ENCODE peak calls at places on chromosomes 11 and 22, in seven cellular contexts. E, A, C, R, S, P and T are unnamed samples.

GRCh38 chr11:126391970-126392637 is 36.6 kb downstream of the ST3GAL4 start:
- DNase-seq in C (no peak), R (peak), E (no peak), P (no peak), A (no peak), S (no peak), T (no peak)

GRCh38 chr11:14336507-14337503 is 22.2 kb downstream of the RRAS2 start:
- DNase-seq in S (no peak), R (no peak), E (no peak), P (peak), A (no peak), C (no peak), T (no peak)

GRCh38 chr11:32438883-32439487 is 3.6 kb upstream of the WT1 start:
- DNase-seq in C (no peak), P (no peak), S (no peak), R (no peak), E (no peak), A (no peak), T (peak)

GRCh38 chr11:12251651-12252560 is 125.5 kb upstream of the PARVA start:
- DNase-seq in C (no peak), R (no peak), E (no peak), A (no peak), S (no peak), P (no peak), T (no peak)

GRCh38 chr11:85132839-85133238 is 494.3 kb downstream of the DLG2 start:
- DNase-seq in S (no peak), R (no peak), C (no peak), A (no peak), E (no peak), P (no peak), T (no peak)

GRCh38 chr11:21949741-21950413 is 243.0 kb upstream of the ANO5 start:
- DNase-seq in S (no peak), E (no peak), C (no peak), R (no peak), P (peak), A (no peak), T (no peak)

GRCh38 chr11:132734217-132734616 is 798.1 kb downstream of the OPCML start:
- DNase-seq in E (no peak), R (no peak), P (no peak), S (no peak), A (no peak), C (no peak), T (no peak)

GRCh38 chr22:28019360-28019759 is 100.3 kb upstream of the PITPNB start:
- DNase-seq in S (peak), E (no peak), A (no peak), R (peak), P (peak), C (no peak), T (no peak)

GRCh38 chr11:88508558-88508807 is 170.9 kb upstream of the CTSC start:
- DNase-seq in R (no peak), P (no peak), C (no peak), S (no peak), A (no peak), E (no peak), T (no peak)

GRCh38 chr11:92382311-92382710 is 157.7 kb downstream of the FAT3 start:
- DNase-seq in C (no peak), R (no peak), S (no peak), E (no peak), P (no peak), A (no peak), T (no peak)

GRCh38 chr11:70072471-70073187 is 5.5 kb upstream of the ANO1 start:
- DNase-seq in P (no peak), A (no peak), S (peak), E (no peak), C (no peak), R (no peak), T (no peak)

GRCh38 chr11:118634435-118635236 is 27.2 kb downstream of the PHLDB1 start:
- DNase-seq in A (no peak), E (no peak), P (peak), R (no peak), C (no peak), S (no peak), T (no peak)

GRCh38 chr11:35875063-35875462 is 68.8 kb upstream of the LDLRAD3 start:
- DNase-seq in A (no peak), C (no peak), S (no peak), E (no peak), R (no peak), P (no peak), T (no peak)

GRCh38 chr22:46665151-46665695 is 45.0 kb downstream of the GRAMD4 start:
- DNase-seq in R (no peak), S (no peak), C (no peak), A (no peak), E (no peak), P (no peak), T (no peak)
- TF ChIP-seq CTCF in R (no peak), S (no peak), C (no peak), A (no peak), E (no peak), P (no peak), T (no peak)

GRCh38 chr22:49977578-49977977 is 17.0 kb downstream of the PIM3 start:
- DNase-seq in A (peak), E (no peak), C (no peak), P (no peak), R (peak), S (peak), T (no peak)

GRCh38 chr22:49976439-49977175 is 16.0 kb downstream of the PIM3 start:
- DNase-seq in P (no peak), S (no peak), R (peak), A (peak), C (no peak), E (no peak), T (no peak)

GRCh38 chr22:49983148-49984042 is 22.8 kb downstream of the PIM3 start:
- DNase-seq in A (no peak), P (no peak), C (no peak), S (peak), R (no peak), E (no peak), T (no peak)

GRCh38 chr22:49975543-49976389 is 15.2 kb downstream of the PIM3 start:
- DNase-seq in C (no peak), P (no peak), S (peak), A (peak), R (peak), E (no peak), T (no peak)

DNA sequence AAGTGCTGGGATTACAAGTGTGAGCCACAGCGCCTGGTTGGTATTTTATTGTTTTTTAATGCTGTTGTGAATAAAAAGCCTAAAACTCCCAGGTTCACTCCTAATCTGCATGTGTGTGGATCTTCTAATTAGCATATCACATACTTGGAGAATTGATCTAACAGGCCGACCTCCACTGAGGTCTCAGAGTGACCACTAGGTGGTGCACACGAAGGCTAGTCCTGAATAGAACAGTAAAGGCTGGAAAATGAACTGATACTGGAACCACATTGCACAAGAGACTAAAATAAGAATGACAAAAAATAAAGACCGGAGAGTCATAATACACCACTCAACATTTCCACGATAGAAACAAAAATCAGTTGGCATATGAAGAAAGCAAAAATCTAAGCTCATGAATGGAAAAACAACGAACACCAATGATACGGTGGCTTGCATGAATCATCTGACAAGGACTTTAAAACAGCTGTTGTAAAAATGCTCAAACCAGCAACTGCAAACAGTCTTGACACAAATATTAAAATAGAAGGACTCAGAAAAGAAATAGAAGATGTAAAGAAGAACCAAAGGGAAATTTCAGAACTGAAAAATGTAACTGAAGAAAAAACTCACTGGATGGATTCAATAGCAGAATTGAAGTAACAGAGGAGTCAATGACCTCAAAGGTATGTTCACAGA is 19.2 kb downstream of the PIM3 start:
- DNase-seq in E (no peak), R (peak), A (no peak), S (no peak), P (peak), C (no peak), T (no peak)
- TF ChIP-seq CTCF in E (peak), R (peak), A (no peak), S (peak), P (peak), C (peak), T (peak)

GRCh38 chr11:57410287-57410686 is 16.6 kb downstream of the SLC43A3 start:
- DNase-seq in S (no peak), R (no peak), E (no peak), P (peak), C (no peak), A (no peak), T (no peak)
- TF ChIP-seq CTCF in S (no peak), R (no peak), E (no peak), P (no peak), C (no peak), A (no peak), T (no peak)

GRCh38 chr22:30665266-30665665 is 2.4 kb downstream of the DUSP18 start:
- DNase-seq in E (no peak), P (no peak), A (no peak), R (no peak), C (no peak), S (no peak), T (no peak)

GRCh38 chr22:30667092-30667485 is 586 bp downstream of the DUSP18 start:
- DNase-seq in R (peak), C (no peak), A (no peak), S (no peak), P (no peak), E (no peak), T (no peak)

GRCh38 chr22:30668306-30668655 is 606 bp upstream of the DUSP18 start:
- DNase-seq in A (no peak), P (no peak), E (no peak), R (no peak), C (no peak), S (no peak), T (no peak)

GRCh38 chr22:30665786-30666185 is 1.9 kb downstream of the DUSP18 start:
- DNase-seq in A (no peak), S (no peak), C (no peak), R (no peak), P (no peak), E (no peak), T (no peak)

GRCh38 chr22:30667486-30668305 is at the start of gene DUSP18:
- DNase-seq in A (peak), E (peak), R (peak), P (peak), S (peak), C (peak), T (peak)
- TF ChIP-seq CTCF in A (peak), E (no peak), R (peak), P (peak), S (no peak), C (peak), T (peak)

DNA sequence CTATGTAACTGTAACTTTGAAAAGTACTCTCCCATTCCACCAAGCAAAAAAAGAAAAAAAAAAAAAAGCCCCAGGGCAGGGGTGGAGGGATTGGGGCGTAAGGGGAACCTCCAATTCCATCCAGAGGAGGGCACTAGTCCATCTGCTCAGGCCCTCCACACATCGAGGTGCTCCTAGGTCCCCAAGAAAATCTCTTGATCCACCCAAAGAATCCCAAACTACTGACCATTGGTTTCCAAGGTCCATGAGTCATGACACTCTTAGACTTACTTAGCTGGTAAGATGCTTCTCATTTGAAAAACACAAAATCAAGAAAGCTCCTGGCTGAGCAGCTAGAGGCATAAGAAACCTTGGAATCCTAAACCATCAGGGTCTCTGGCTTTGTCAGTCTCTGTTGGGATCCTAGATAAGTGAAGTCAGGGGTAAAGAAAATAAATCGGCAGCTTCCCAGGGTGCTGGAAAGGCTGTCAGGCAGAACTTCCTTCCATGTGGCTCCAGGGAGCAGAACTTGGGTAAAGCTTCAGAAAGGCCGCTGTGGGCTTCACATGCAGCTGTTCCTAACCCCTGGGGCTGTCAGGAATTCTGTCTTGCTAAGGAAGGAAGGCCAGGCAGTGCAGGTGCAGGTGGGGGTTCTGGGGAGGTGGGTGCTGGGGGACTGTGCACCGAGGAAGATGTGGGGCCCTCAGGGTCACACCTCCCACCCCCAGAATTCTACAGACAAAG is 49.4 kb upstream of the ADA2 start:
- DNase-seq in E (no peak), A (no peak), C (no peak), P (no peak), S (no peak), R (no peak), T (no peak)
- TF ChIP-seq CTCF in E (no peak), A (no peak), C (peak), P (no peak), S (no peak), R (peak), T (no peak)

GRCh38 chr11:121452609-121453150 is at the start of gene SORL1-AS1:
- DNase-seq in E (no peak), A (no peak), P (peak), S (no peak), C (no peak), R (peak), T (no peak)
- TF ChIP-seq CTCF in E (no peak), A (no peak), P (no peak), S (no peak), C (no peak), R (no peak), T (no peak)